ENCODE peak calls at places on chromosomes 11 and 22, in nine cellular contexts. A, I, U, C, E, X, W, S and Q are unnamed samples.

GRCh38 chr22:41237707-41238569 is 2.8 kb downstream of the CHADL start:
- DNase-seq in A (peak), I (peak), U (peak), C (peak), E (peak), X (peak), W (peak), S (no peak), Q (peak)

GRCh38 chr22:48679656-48680555 is 1147.8 kb downstream of the BRD1 start:
- DNase-seq in A (no peak), I (no peak), U (no peak), C (no peak), E (no peak), X (no peak), W (no peak), S (no peak), Q (no peak)

GRCh38 chr22:46737105-46737975 is 712 bp downstream of the CERK start:
- DNase-seq in A (no peak), I (peak), U (no peak), C (peak), E (no peak), X (peak), W (no peak), S (no peak), Q (peak)

GRCh38 chr11:115613986-115614625 is 109.9 kb upstream of the CADM1 start:
- DNase-seq in A (peak), I (peak), U (no peak), C (no peak), E (no peak), X (no peak), W (no peak), S (peak), Q (no peak)

GRCh38 chr11:33620423-33621120 is 80.1 kb downstream of the C11orf91 start:
- DNase-seq in A (peak), I (peak), U (no peak), C (no peak), E (no peak), X (no peak), W (peak), S (no peak), Q (no peak)

GRCh38 chr22:40050258-40050657 is 55.5 kb downstream of the FAM83F start:
- DNase-seq in A (no peak), I (no peak), U (no peak), C (no peak), E (no peak), X (no peak), W (no peak), S (no peak), Q (no peak)

GRCh38 chr11:73168925-73169579 is 26.9 kb upstream of the FCHSD2 start:
- DNase-seq in A (no peak), I (no peak), U (no peak), C (peak), E (no peak), X (no peak), W (no peak), S (no peak), Q (no peak)

GRCh38 chr11:10800292-10800691 is 8.4 kb downstream of the EIF4G2 start:
- DNase-seq in A (no peak), I (no peak), U (no peak), C (no peak), E (no peak), X (no peak), W (no peak), S (no peak), Q (no peak)

GRCh38 chr11:83424376-83425136 is 138.4 kb upstream of the CCDC90B start:
- DNase-seq in A (no peak), I (no peak), U (no peak), C (no peak), E (no peak), X (no peak), W (no peak), S (no peak), Q (no peak)

GRCh38 chr11:68282141-68282860 is 10.5 kb upstream of the C11orf24 start:
- DNase-seq in A (peak), I (no peak), U (peak), C (no peak), E (no peak), X (no peak), W (peak), S (no peak), Q (no peak)

GRCh38 chr11:122197055-122197987 is 81.3 kb upstream of the BLID start:
- DNase-seq in A (peak), I (peak), U (no peak), C (no peak), E (peak), X (no peak), W (peak), S (peak), Q (no peak)

GRCh38 chr11:62665630-62666258 is 632 bp downstream of the CSKMT start:
- DNase-seq in A (no peak), I (peak), U (peak), C (no peak), E (no peak), X (no peak), W (peak), S (no peak), Q (peak)

GRCh38 chr11:124892131-124892530 is 5.5 kb downstream of the ROBO4 start:
- DNase-seq in A (no peak), I (no peak), U (no peak), C (no peak), E (no peak), X (no peak), W (no peak), S (no peak), Q (no peak)

GRCh38 chr11:32149748-32150147 is 58.9 kb downstream of the RCN1 start:
- DNase-seq in A (no peak), I (no peak), U (no peak), C (no peak), E (no peak), X (no peak), W (no peak), S (no peak), Q (no peak)

GRCh38 chr22:45999379-45999971 is 22.5 kb upstream of the WNT7B start:
- DNase-seq in A (no peak), I (no peak), U (peak), C (no peak), E (no peak), X (no peak), W (no peak), S (no peak), Q (no peak)

GRCh38 chr11:20443596-20443995 is 56.1 kb downstream of the PRMT3 start:
- DNase-seq in A (peak), I (peak), U (no peak), C (no peak), E (no peak), X (no peak), W (peak), S (no peak), Q (no peak)

GRCh38 chr11:95698939-95699562 is 90.5 kb downstream of the FAM76B start:
- DNase-seq in A (peak), I (peak), U (no peak), C (no peak), E (no peak), X (no peak), W (peak), S (no peak), Q (no peak)

GRCh38 chr11:127412722-127413121 is 412.2 kb upstream of the KIRREL3 start:
- DNase-seq in A (no peak), I (no peak), U (no peak), C (no peak), E (no peak), X (no peak), W (no peak), S (no peak), Q (no peak)

GRCh38 chr11:1659478-1659877 is 29.9 kb downstream of the KRTAP5-5 start:
- DNase-seq in A (no peak), I (no peak), U (peak), C (no peak), E (no peak), X (no peak), W (no peak), S (no peak), Q (no peak)
- TF ChIP-seq CTCF in A (no peak), I (no peak), U (no peak), C (no peak), E (no peak), X (no peak), W (no peak), S (no peak), Q (no peak)

GRCh38 chr22:26174280-26174679 is 5.0 kb downstream of the SEZ6L start:
- DNase-seq in A (no peak), I (no peak), U (no peak), C (peak), E (no peak), X (no peak), W (no peak), S (no peak), Q (peak)
- TF ChIP-seq CTCF in A (no peak), I (no peak), U (no peak), C (peak), E (no peak), X (peak), W (no peak), S (no peak), Q (peak)

GRCh38 chr11:57391546-57391945 is 1.1 kb upstream of the PRG2 start:
- DNase-seq in A (no peak), I (no peak), U (no peak), C (no peak), E (no peak), X (no peak), W (no peak), S (no peak), Q (no peak)

GRCh38 chr11:57391111-57391510 is 661 bp upstream of the PRG2 start:
- DNase-seq in A (no peak), I (no peak), U (no peak), C (no peak), E (no peak), X (no peak), W (no peak), S (no peak), Q (no peak)

GRCh38 chr11:57386178-57386945 is 4.1 kb downstream of the PRG2 start:
- DNase-seq in A (no peak), I (no peak), U (no peak), C (no peak), E (no peak), X (no peak), W (no peak), S (no peak), Q (no peak)

GRCh38 chr11:57390535-57390934 is at the start of gene PRG2:
- DNase-seq in A (no peak), I (no peak), U (no peak), C (no peak), E (no peak), X (no peak), W (no peak), S (no peak), Q (no peak)

GRCh38 chr11:57387284-57388030 is 3.0 kb downstream of the PRG2 start:
- DNase-seq in A (no peak), I (peak), U (no peak), C (no peak), E (no peak), X (no peak), W (no peak), S (no peak), Q (no peak)
- TF ChIP-seq CTCF in A (no peak), I (peak), U (no peak), C (no peak), E (no peak), X (no peak), W (no peak), S (no peak), Q (no peak)

GRCh38 chr11:22787565-22788162 is 41.9 kb downstream of the SVIP start:
- DNase-seq in A (peak), I (peak), U (no peak), C (peak), E (no peak), X (no peak), W (peak), S (peak), Q (peak)
- TF ChIP-seq CTCF in A (peak), I (peak), U (peak), C (peak), E (no peak), X (peak), W (peak), S (peak), Q (peak)

DNA sequence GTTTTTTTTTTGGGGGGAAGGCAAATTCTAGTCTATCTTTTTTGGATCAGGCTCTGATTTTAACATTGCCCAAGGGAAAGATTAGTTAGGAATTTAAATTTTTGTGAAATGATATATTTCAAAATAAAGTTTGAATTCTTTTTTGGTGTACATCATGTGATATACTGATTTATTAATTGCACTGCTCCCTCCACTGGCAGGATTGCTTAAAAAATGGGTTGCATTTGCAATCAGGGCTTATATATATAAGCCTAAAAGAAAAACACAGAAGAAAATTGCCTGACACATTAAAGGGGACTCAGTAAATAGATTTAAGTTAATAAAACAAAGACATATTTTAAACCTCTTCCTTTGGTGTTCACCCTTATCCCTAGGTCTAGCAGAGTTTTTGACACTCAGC is 1.2 kb downstream of the DYNC2H1 start:
- DNase-seq in A (peak), I (peak), U (no peak), C (no peak), E (no peak), X (no peak), W (peak), S (no peak), Q (no peak)
- TF ChIP-seq CTCF in A (no peak), I (peak), U (peak), C (no peak), E (no peak), X (peak), W (peak), S (peak), Q (no peak)

DNA sequence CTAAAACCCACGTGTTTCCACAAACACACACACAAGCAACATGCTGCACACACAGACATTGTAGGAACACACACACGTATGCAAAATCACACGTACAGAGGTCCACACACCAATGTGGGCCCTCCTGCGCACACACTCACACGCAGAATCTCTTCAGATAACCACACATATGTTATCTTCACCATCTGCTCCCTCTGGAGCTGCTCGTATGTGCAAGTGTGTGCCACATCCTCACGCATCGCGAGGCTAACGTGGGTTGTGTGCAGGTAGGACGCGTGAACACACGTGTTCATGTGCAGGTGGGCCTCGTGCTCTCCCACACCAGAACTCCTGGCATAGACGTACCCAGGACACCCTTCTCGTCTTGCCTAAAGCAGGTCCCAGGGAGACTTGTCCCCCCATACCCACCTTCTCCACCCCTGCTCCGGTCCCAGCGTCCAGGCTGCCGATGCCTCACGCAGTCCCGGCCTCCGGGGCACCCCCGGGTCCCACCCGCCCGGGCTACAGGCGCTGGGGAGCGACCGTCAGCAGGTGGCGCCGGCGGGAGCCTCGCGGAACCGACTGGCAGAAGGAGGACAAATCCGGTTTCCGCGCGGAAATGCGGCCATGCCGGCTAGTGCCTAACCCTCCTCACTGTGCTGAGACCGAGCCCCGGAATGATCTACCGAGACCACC is 10.3 kb upstream of the IGSF9B start:
- DNase-seq in A (no peak), I (peak), U (no peak), C (peak), E (no peak), X (no peak), W (no peak), S (no peak), Q (peak)
- TF ChIP-seq CTCF in A (peak), I (peak), U (peak), C (peak), E (no peak), X (peak), W (no peak), S (peak), Q (peak)

DNA sequence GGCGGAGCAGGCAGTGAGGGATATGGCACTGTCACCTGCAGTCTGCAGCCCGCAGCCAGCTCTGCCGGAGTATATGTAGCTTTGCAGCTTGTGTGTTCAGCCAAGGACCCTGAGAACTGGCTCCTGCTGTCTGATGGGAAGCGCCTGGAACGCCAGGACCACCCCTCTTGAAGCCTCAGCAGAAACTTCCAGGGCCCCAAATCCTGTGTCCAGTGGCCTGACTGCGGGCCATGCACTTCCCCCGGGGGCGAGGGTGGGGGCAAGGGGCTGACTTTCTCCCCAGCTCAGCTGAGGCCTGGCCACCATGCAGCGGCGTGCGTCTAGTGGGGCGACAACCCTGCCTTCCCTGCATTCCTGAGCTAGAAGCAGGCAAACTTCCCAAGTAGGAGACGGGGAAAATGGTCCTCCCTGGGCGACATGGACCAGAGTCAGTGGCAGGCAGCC is 32.3 kb downstream of the PISD start:
- DNase-seq in A (no peak), I (no peak), U (no peak), C (no peak), E (no peak), X (no peak), W (no peak), S (no peak), Q (no peak)
- TF ChIP-seq CTCF in A (no peak), I (no peak), U (no peak), C (no peak), E (no peak), X (no peak), W (no peak), S (no peak), Q (no peak)

GRCh38 chr22:37569009-37569920 is 9.0 kb downstream of the CDC42EP1 start:
- DNase-seq in A (peak), I (no peak), U (peak), C (no peak), E (no peak), X (peak), W (no peak), S (no peak), Q (no peak)
- TF ChIP-seq CTCF in A (no peak), I (no peak), U (no peak), C (no peak), E (no peak), X (no peak), W (no peak), S (no peak), Q (no peak)

GRCh38 chr11:2975594-2975993 is 16.5 kb downstream of the NAP1L4 start:
- DNase-seq in A (peak), I (peak), U (no peak), C (no peak), E (no peak), X (no peak), W (peak), S (no peak), Q (no peak)
- TF ChIP-seq CTCF in A (peak), I (peak), U (peak), C (peak), E (no peak), X (peak), W (peak), S (peak), Q (peak)

DNA sequence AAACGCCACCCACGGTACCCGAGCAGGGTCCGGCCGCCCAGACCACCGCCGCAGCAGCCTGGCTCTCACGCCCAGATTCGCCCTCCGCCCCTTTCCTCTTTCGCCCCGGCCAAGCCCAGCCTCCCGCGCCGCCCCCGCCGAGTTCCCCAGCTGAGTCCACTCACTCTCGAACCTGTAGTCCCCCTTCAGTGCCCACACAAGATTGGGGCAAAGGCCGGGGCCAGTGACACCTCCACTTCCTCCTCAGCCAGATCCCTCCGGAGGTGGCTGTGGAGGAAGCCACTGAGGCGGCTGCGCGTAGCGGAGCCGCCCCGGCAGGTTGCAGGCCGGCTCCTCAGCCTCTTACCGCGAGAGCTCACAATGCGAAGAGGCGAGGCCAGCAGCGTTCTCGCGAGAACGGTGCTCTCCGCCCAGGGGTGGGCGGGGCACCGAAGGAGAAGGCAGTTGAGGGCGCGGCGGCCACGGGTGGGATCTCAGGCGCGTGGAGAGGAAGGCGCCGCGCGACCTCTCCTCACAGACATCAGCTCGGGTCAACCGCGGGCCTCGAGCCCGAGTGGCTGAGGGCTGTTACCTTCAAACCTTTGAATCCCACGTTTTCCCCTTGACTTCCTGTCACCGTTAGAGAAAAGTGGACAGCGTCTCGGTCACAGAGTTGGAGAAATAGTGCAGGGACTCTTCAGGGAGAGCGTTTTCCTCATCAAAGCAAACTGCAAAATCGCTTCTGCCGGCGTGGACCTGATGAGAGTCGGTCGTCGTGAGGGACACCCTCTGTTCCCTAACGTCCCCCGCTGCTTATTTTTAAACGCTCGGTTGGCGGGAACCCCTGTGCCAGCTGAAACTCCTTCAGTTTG is at the start of gene BTBD10:
- DNase-seq in A (peak), I (peak), U (peak), C (peak), E (peak), X (peak), W (peak), S (peak), Q (peak)
- TF ChIP-seq CTCF in A (no peak), I (no peak), U (no peak), C (no peak), E (no peak), X (no peak), W (no peak), S (no peak), Q (no peak)